ENCODE peak calls at places on chromosomes 4 and X, in seven cellular contexts. One of them, this sample, is unnamed.

GRCh38 chr4:52554606-52555355 is 104.3 kb downstream of the USP46 start:
- DNase-seq in SK-N-SH: no peak
- DNase-seq in GM12878: no peak
- DNase-seq in HCT116: no peak
- DNase-seq in A549: no peak
- DNase-seq in K562: no peak
- DNase-seq in HepG2: no peak
- DNase-seq in this sample: no peak

GRCh38 chr4:101989551-101989950 is 199.0 kb downstream of the BANK1 start:
- DNase-seq in SK-N-SH: no peak
- DNase-seq in GM12878: no peak
- DNase-seq in HCT116: no peak
- DNase-seq in A549: no peak
- DNase-seq in K562: no peak
- DNase-seq in HepG2: no peak
- DNase-seq in this sample: no peak

GRCh38 chrX:127558811-127559210 is 493.4 kb downstream of the ACTRT1 start:
- DNase-seq in SK-N-SH: no peak
- DNase-seq in GM12878: no peak
- DNase-seq in HCT116: no peak
- DNase-seq in A549: no peak
- DNase-seq in K562: no peak
- DNase-seq in HepG2: no peak
- DNase-seq in this sample: no peak

GRCh38 chrX:151902813-151903591 is 9.7 kb upstream of the MAGEA4 start:
- DNase-seq in SK-N-SH: no peak
- DNase-seq in GM12878: no peak
- DNase-seq in HCT116: peak; percentile 29
- DNase-seq in A549: peak; percentile 90
- DNase-seq in K562: no peak
- DNase-seq in HepG2: peak; percentile 2
- DNase-seq in this sample: peak; percentile 25

GRCh38 chr4:183945741-183946140 is 40.6 kb downstream of the STOX2 start:
- DNase-seq in SK-N-SH: no peak
- DNase-seq in GM12878: no peak
- DNase-seq in HCT116: no peak
- DNase-seq in A549: no peak
- DNase-seq in K562: no peak
- DNase-seq in HepG2: no peak
- DNase-seq in this sample: no peak

GRCh38 chr4:74262522-74262921 is 45.7 kb upstream of the EPGN start:
- DNase-seq in SK-N-SH: peak; percentile 6
- DNase-seq in GM12878: no peak
- DNase-seq in HCT116: no peak
- DNase-seq in A549: no peak
- DNase-seq in K562: no peak
- DNase-seq in HepG2: no peak
- DNase-seq in this sample: no peak

GRCh38 chr4:145623831-145624230 is 4.6 kb downstream of the MMAA start:
- DNase-seq in SK-N-SH: no peak
- DNase-seq in GM12878: no peak
- DNase-seq in HCT116: no peak
- DNase-seq in A549: no peak
- DNase-seq in K562: no peak
- DNase-seq in HepG2: no peak
- DNase-seq in this sample: no peak

GRCh38 chrX:135112096-135112729 is 8.1 kb downstream of the ETDB start:
- DNase-seq in SK-N-SH: peak; percentile 33
- DNase-seq in GM12878: no peak
- DNase-seq in HCT116: peak; percentile 32
- DNase-seq in A549: peak; percentile 31
- DNase-seq in K562: peak; percentile 10
- DNase-seq in HepG2: no peak
- DNase-seq in this sample: peak; percentile 47

GRCh38 chr4:134144337-134144736 is 57.3 kb downstream of the PABPC4L start:
- DNase-seq in SK-N-SH: no peak
- DNase-seq in GM12878: no peak
- DNase-seq in HCT116: no peak
- DNase-seq in A549: no peak
- DNase-seq in K562: no peak
- DNase-seq in HepG2: no peak
- DNase-seq in this sample: no peak

GRCh38 chr4:2469192-2469984 is 482 bp downstream of the RNF4 start:
- DNase-seq in SK-N-SH: peak; percentile 72
- DNase-seq in GM12878: no peak
- DNase-seq in HCT116: no peak
- DNase-seq in A549: peak; percentile 32
- DNase-seq in K562: peak; percentile 75
- DNase-seq in HepG2: no peak
- DNase-seq in this sample: no peak

GRCh38 chr4:73704314-73705055 is 35.9 kb upstream of the CXCL8 start:
- DNase-seq in SK-N-SH: no peak
- DNase-seq in GM12878: no peak
- DNase-seq in HCT116: peak; percentile 82
- DNase-seq in A549: peak; percentile 91
- DNase-seq in K562: peak; percentile 28
- DNase-seq in HepG2: peak; percentile 48
- DNase-seq in this sample: peak; percentile 82

GRCh38 chr4:150533673-150534072 is 48.3 kb upstream of the MAB21L2 start:
- DNase-seq in SK-N-SH: no peak
- DNase-seq in GM12878: no peak
- DNase-seq in HCT116: no peak
- DNase-seq in A549: no peak
- DNase-seq in K562: no peak
- DNase-seq in HepG2: no peak
- DNase-seq in this sample: no peak

GRCh38 chr4:149523039-149523438 is 292.6 kb downstream of the IQCM start:
- DNase-seq in SK-N-SH: no peak
- DNase-seq in GM12878: no peak
- DNase-seq in HCT116: no peak
- DNase-seq in A549: no peak
- DNase-seq in K562: no peak
- DNase-seq in HepG2: no peak
- DNase-seq in this sample: no peak

GRCh38 chr4:149522031-149522430 is 293.6 kb downstream of the IQCM start:
- DNase-seq in SK-N-SH: no peak
- DNase-seq in GM12878: no peak
- DNase-seq in HCT116: no peak
- DNase-seq in A549: no peak
- DNase-seq in K562: no peak
- DNase-seq in HepG2: no peak
- DNase-seq in this sample: no peak

GRCh38 chr4:149518471-149518870 is 297.2 kb downstream of the IQCM start:
- DNase-seq in SK-N-SH: no peak
- DNase-seq in GM12878: no peak
- DNase-seq in HCT116: no peak
- DNase-seq in A549: no peak
- DNase-seq in K562: no peak
- DNase-seq in HepG2: no peak
- DNase-seq in this sample: no peak

GRCh38 chr4:149521611-149522010 is 294.0 kb downstream of the IQCM start:
- DNase-seq in SK-N-SH: no peak
- DNase-seq in GM12878: no peak
- DNase-seq in HCT116: peak; percentile 10
- DNase-seq in A549: no peak
- DNase-seq in K562: no peak
- DNase-seq in HepG2: no peak
- DNase-seq in this sample: no peak
- TF ChIP-seq REST in SK-N-SH: no peak
- TF ChIP-seq REST in GM12878: no peak
- TF ChIP-seq REST in HCT116: no peak
- TF ChIP-seq REST in A549: no peak
- TF ChIP-seq REST in K562: no peak
- TF ChIP-seq REST in HepG2: no peak
- TF ChIP-seq REST in this sample: no peak

DNA sequence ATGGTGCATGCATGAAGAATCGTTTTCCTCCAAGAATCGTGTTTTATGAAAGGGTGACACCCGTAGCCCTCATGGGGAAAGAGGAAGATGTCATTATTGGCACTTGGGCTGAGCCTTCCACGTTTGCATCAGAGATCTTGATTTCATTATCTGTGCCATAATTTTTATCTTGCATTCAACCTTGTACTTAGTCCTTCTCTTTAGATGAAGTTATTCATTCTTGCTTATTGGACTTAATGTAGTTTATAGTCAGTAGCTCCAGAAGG is 66.8 kb downstream of the GAB1 start:
- DNase-seq in SK-N-SH: no peak
- DNase-seq in GM12878: no peak
- DNase-seq in HCT116: no peak
- DNase-seq in A549: no peak
- DNase-seq in K562: no peak
- DNase-seq in HepG2: no peak
- DNase-seq in this sample: no peak
- H3K4me1 ChIP-seq in SK-N-SH: peaks cover 11% of the 10 kb centered on the region
- H3K4me1 ChIP-seq in GM12878: peaks cover 30% of the 10 kb centered on the region
- H3K4me1 ChIP-seq in HCT116: peaks cover 2% of the 10 kb centered on the region
- H3K4me1 ChIP-seq in A549: no peaks in the 10 kb centered on the region
- H3K4me1 ChIP-seq in K562: peaks cover 4% of the 10 kb centered on the region
- H3K4me1 ChIP-seq in HepG2: peaks cover 13% of the 10 kb centered on the region
- H3K4me1 ChIP-seq in this sample: no peaks in the 10 kb centered on the region

DNA sequence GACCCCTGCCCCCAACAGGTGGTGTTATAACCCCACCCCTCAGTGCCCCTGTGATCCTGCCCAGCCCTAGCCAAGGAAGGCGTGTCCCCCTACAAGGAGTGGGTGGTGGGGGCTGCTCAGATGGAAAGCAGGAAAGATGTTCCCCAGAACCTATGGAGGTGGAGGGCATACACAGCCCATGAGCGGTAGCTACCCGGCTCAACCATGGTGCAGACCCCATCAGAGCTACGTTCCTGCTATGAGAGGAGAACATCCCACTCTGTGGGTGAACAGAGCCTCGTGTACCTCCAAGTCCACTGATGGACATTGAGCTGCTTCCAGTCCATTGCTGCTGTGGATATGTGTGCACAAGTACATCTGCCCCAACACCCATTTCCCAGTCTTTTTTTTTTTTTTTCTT is 71.1 kb downstream of the SHOX start:
- DNase-seq in SK-N-SH: no peak
- DNase-seq in GM12878: no peak
- DNase-seq in HCT116: no peak
- DNase-seq in A549: no peak
- DNase-seq in K562: no peak
- DNase-seq in HepG2: no peak
- DNase-seq in this sample: no peak
- H3K9me3 ChIP-seq in SK-N-SH: no peaks in the 10 kb centered on the region
- H3K9me3 ChIP-seq in GM12878: peaks cover 1% of the 10 kb centered on the region
- H3K9me3 ChIP-seq in HCT116: no peaks in the 10 kb centered on the region
- H3K9me3 ChIP-seq in A549: peaks cover 19% of the 10 kb centered on the region
- H3K9me3 ChIP-seq in K562: no peaks in the 10 kb centered on the region
- H3K9me3 ChIP-seq in HepG2: peaks cover 7% of the 10 kb centered on the region
- H3K9me3 ChIP-seq in this sample: no peaks in the 10 kb centered on the region

GRCh38 chr4:156635046-156635445 is 336.6 kb downstream of the PDGFC start:
- DNase-seq in SK-N-SH: no peak
- DNase-seq in GM12878: no peak
- DNase-seq in HCT116: no peak
- DNase-seq in A549: no peak
- DNase-seq in K562: no peak
- DNase-seq in HepG2: no peak
- DNase-seq in this sample: no peak
- TF ChIP-seq REST in SK-N-SH: no peak
- TF ChIP-seq REST in GM12878: no peak
- TF ChIP-seq REST in HCT116: no peak
- TF ChIP-seq REST in A549: no peak
- TF ChIP-seq REST in K562: no peak
- TF ChIP-seq REST in HepG2: no peak
- TF ChIP-seq REST in this sample: no peak

GRCh38 chr4:57095956-57096355 is 14.2 kb downstream of the IGFBP7 start:
- DNase-seq in SK-N-SH: no peak
- DNase-seq in GM12878: no peak
- DNase-seq in HCT116: no peak
- DNase-seq in A549: no peak
- DNase-seq in K562: no peak
- DNase-seq in HepG2: no peak
- DNase-seq in this sample: no peak

GRCh38 chr4:57097711-57098110 is 12.5 kb downstream of the IGFBP7 start:
- DNase-seq in SK-N-SH: no peak
- DNase-seq in GM12878: no peak
- DNase-seq in HCT116: no peak
- DNase-seq in A549: no peak
- DNase-seq in K562: no peak
- DNase-seq in HepG2: no peak
- DNase-seq in this sample: no peak

GRCh38 chr4:57093816-57094481 is 16.2 kb downstream of the IGFBP7 start:
- DNase-seq in SK-N-SH: no peak
- DNase-seq in GM12878: no peak
- DNase-seq in HCT116: no peak
- DNase-seq in A549: no peak
- DNase-seq in K562: no peak
- DNase-seq in HepG2: no peak
- DNase-seq in this sample: no peak

GRCh38 chr4:57094482-57095223 is 15.5 kb downstream of the IGFBP7 start:
- DNase-seq in SK-N-SH: no peak
- DNase-seq in GM12878: no peak
- DNase-seq in HCT116: no peak
- DNase-seq in A549: peak; percentile 51
- DNase-seq in K562: no peak
- DNase-seq in HepG2: no peak
- DNase-seq in this sample: no peak

DNA sequence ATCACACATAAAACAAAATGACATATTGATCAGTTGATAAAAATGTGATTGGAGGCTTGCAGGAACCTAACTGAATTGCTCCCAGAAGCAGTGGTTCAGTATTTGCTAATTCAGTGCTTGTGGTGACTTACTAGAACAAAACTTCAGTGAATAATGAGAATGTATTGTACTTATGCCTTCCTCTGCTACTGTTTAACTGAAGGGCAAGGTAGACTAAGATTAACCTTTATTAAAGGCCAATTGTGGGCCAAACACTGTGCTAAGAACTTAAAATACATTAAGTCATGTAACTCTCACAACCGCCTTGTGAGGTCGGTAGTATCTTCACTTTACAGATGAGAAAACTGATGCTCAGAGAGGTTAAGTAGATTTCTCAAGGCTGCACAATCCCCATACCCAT is 14.9 kb downstream of the IGFBP7 start:
- DNase-seq in SK-N-SH: no peak
- DNase-seq in GM12878: no peak
- DNase-seq in HCT116: no peak
- DNase-seq in A549: no peak
- DNase-seq in K562: no peak
- DNase-seq in HepG2: no peak
- DNase-seq in this sample: no peak
- H3K4me1 ChIP-seq in SK-N-SH: peaks cover 11% of the 10 kb centered on the region
- H3K4me1 ChIP-seq in GM12878: no peaks in the 10 kb centered on the region
- H3K4me1 ChIP-seq in HCT116: no peaks in the 10 kb centered on the region
- H3K4me1 ChIP-seq in A549: peaks cover 86% of the 10 kb centered on the region
- H3K4me1 ChIP-seq in K562: no peaks in the 10 kb centered on the region
- H3K4me1 ChIP-seq in HepG2: peaks cover 19% of the 10 kb centered on the region
- H3K4me1 ChIP-seq in this sample: no peaks in the 10 kb centered on the region

DNA sequence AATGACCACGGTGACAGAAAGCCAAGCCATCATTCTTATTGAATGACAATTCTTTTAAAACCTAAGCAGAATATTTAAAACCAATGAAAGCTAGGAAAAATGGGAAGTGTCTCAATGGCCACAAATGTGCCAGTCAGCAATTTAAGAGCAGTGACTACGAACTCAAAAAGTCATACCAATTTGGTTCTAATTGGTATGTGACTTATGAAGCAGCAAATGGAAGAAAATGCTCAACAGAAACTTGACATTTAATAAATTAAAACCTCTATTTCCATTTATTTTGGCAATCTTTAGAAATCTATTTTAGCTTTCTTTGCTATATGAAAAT is 25.7 kb upstream of the BCLAF3 start:
- DNase-seq in SK-N-SH: no peak
- DNase-seq in GM12878: no peak
- DNase-seq in HCT116: no peak
- DNase-seq in A549: no peak
- DNase-seq in K562: no peak
- DNase-seq in HepG2: no peak
- DNase-seq in this sample: no peak
- H3K9me3 ChIP-seq in SK-N-SH: no peaks in the 10 kb centered on the region
- H3K9me3 ChIP-seq in GM12878: no peaks in the 10 kb centered on the region
- H3K9me3 ChIP-seq in HCT116: no peaks in the 10 kb centered on the region
- H3K9me3 ChIP-seq in A549: peaks cover 9% of the 10 kb centered on the region
- H3K9me3 ChIP-seq in K562: no peaks in the 10 kb centered on the region
- H3K9me3 ChIP-seq in HepG2: no peaks in the 10 kb centered on the region
- H3K9me3 ChIP-seq in this sample: no peaks in the 10 kb centered on the region

This sample was measured in Panc1.